ENCODE peak calls at places on chromosomes 4 and X, in seven cellular contexts. E is PC-3, A is PC-9, X is fibroblast of lung, P is GM12878, Q is MM.1S, U is hepatocyte. R is an unnamed sample.
A peak's percentile ranks its signal among the peaks of the same experiment; 100 is the strongest.

GRCh38 chrX:53483838-53484420 is 49.8 kb upstream of the HSD17B10 start:
- DNase-seq in E (peak; percentile 31), A (peak; percentile 66), X (peak; percentile 68), P (no peak), Q (no peak), U (no peak), R (no peak)

GRCh38 chrX:151030845-151031244 is 47.7 kb downstream of the HMGB3 start:
- DNase-seq in E (peak; percentile 9), A (no peak), X (no peak), P (no peak), Q (no peak), U (no peak), R (no peak)

GRCh38 chrX:132463411-132463810 is 25.4 kb downstream of the MBNL3 start:
- DNase-seq in E (peak; percentile 73), A (no peak), X (peak; percentile 2), P (no peak), Q (peak; percentile 64), U (peak; percentile 14), R (peak; percentile 33)

GRCh38 chr4:184007891-184008290 is 102.8 kb downstream of the STOX2 start:
- DNase-seq in E (peak; percentile 9), A (no peak), X (peak; percentile 43), P (no peak), Q (no peak), U (no peak), R (no peak)

GRCh38 chr4:17633600-17633999 is 19.2 kb downstream of the MED28 start:
- DNase-seq in E (no peak), A (no peak), X (no peak), P (no peak), Q (no peak), U (no peak), R (no peak)

GRCh38 chr4:20272411-20272872 is 20.7 kb downstream of the SLIT2 start:
- DNase-seq in E (peak; percentile 88), A (no peak), X (peak; percentile 82), P (no peak), Q (no peak), U (no peak), R (no peak)

GRCh38 chr4:33107813-33108212 is 2387.6 kb downstream of the PCDH7 start:
- DNase-seq in E (peak; percentile 21), A (no peak), X (no peak), P (no peak), Q (no peak), U (no peak), R (no peak)

GRCh38 chrX:3815896-3816664 is 102.6 kb upstream of the PRKX start:
- DNase-seq in E (peak; percentile 42), A (peak; percentile 75), X (peak; percentile 40), P (peak; percentile 13), Q (peak; percentile 34), U (peak; percentile 65), R (peak; percentile 66)

GRCh38 chr4:136443006-136443405 is 1089.3 kb downstream of the PCDH18 start:
- DNase-seq in E (no peak), A (no peak), X (no peak), P (no peak), Q (no peak), U (no peak), R (no peak)

GRCh38 chrX:33543757-33544156 is 332.4 kb upstream of the DMD start:
- DNase-seq in E (no peak), A (no peak), X (no peak), P (no peak), Q (no peak), U (no peak), R (no peak)

GRCh38 chr4:177271091-177271490 is 38.6 kb upstream of the NEIL3 start:
- DNase-seq in E (no peak), A (no peak), X (no peak), P (no peak), Q (no peak), U (no peak), R (peak; percentile 44)

GRCh38 chrX:131677655-131678628 is 134.1 kb downstream of the OR13H1 start:
- DNase-seq in E (peak; percentile 57), A (peak; percentile 46), X (peak; percentile 15), P (no peak), Q (peak; percentile 51), U (peak; percentile 52), R (peak; percentile 47)

GRCh38 chr4:86506591-86506990 is 87.5 kb upstream of the PTPN13 start:
- DNase-seq in E (no peak), A (no peak), X (peak; percentile 14), P (no peak), Q (no peak), U (no peak), R (no peak)

GRCh38 chrX:72060196-72060974 is 71.3 kb downstream of the RTL5 start:
- DNase-seq in E (no peak), A (no peak), X (no peak), P (no peak), Q (no peak), U (no peak), R (peak; percentile 20)

GRCh38 chrX:50103866-50104566 is 96.8 kb downstream of the AKAP4 start:
- DNase-seq in E (no peak), A (no peak), X (no peak), P (no peak), Q (no peak), U (no peak), R (no peak)

GRCh38 chr4:335515-335914 is 2.1 kb upstream of the ZNF141 start:
- DNase-seq in E (peak; percentile 8), A (no peak), X (no peak), P (no peak), Q (no peak), U (no peak), R (no peak)
- TF ChIP-seq EZH2 in E (no peak), A (no peak), X (no peak), P (no peak), Q (no peak), U (no peak), R (no peak)

DNA sequence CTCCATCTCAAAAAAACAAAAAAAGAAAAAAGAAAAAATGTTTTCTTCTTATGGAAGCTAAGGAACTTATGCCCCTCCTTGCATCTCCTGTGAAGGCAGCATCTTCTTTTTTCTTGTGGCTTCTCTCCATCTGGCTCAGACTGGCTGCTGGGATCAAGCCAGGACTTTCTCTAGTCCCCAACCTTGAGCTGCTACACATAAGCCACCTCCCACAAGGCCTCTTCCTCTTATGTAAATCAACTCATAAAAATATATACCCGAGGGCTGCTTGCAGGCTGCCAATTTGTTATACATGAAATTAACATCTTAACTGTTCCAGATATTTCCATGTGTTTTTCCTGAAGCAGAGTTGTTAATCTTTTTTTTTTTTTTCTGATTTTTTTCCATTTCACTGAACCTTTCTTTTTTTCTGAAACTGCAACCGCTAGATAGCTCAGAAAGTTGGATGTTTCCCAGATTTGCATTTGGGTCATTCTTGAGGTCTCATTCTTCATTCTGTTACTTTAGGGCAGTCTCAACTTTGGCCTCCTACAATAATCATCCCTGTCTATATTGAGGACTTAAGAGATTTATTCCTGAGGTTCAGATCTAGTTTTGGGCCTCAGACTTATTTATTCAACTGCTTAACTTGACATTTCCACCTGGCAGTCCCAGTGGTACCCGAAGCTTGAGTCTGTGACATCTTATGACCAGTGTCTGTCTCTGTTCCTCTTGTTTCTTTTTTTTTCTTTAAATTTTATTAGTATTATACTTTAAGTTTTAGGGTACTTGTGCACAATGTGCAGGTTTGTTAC is 10.3 kb downstream of the SNX25 start:
- DNase-seq in E (no peak), A (no peak), X (peak; percentile 84), P (no peak), Q (no peak), U (peak; percentile 40), R (peak; percentile 87)
- H3K4me3 ChIP-seq in E (no peak overlapping the region), A (no peak overlapping the region), X (no peak overlapping the region), P (peak overlapping the region; percentile 48), Q (no peak overlapping the region), U (no peak overlapping the region), R (peak overlapping the region; percentile 8)

DNA sequence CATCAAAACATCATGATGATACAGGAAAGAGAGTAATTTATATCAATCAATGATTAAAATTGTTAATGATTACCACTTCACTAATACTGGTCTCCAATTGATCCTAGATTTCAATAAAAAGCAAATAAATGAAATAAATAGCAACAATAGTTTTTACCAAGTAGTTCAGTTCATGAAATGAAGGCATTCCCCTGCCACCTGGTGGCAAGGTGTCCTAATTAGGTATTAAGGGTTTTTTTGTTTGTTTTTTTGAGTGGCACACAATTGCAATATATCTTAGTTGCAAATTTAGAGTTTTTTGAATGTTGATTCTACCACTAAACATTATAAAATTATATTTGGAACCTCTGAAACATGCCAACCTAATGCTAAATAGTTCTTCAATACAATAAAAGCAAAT is 157.4 kb upstream of the PDE5A start:
- DNase-seq in E (peak; percentile 44), A (peak; percentile 38), X (peak; percentile 35), P (no peak), Q (peak; percentile 46), U (peak; percentile 37), R (no peak)
- TF ChIP-seq CTCF in E (peak; percentile 70), A (peak; percentile 71), X (peak; percentile 7), P (no peak), Q (peak; percentile 63), U (peak; percentile 44), R (no peak)

GRCh38 chr4:90127223-90127705 is at the start of gene CCSER1:
- DNase-seq in E (peak; percentile 78), A (peak; percentile 46), X (peak; percentile 79), P (no peak), Q (peak; percentile 88), U (peak; percentile 91), R (peak; percentile 22)
- TF ChIP-seq EZH2 in E (no peak), A (no peak), X (no peak), P (no peak), Q (no peak), U (no peak), R (no peak)

DNA sequence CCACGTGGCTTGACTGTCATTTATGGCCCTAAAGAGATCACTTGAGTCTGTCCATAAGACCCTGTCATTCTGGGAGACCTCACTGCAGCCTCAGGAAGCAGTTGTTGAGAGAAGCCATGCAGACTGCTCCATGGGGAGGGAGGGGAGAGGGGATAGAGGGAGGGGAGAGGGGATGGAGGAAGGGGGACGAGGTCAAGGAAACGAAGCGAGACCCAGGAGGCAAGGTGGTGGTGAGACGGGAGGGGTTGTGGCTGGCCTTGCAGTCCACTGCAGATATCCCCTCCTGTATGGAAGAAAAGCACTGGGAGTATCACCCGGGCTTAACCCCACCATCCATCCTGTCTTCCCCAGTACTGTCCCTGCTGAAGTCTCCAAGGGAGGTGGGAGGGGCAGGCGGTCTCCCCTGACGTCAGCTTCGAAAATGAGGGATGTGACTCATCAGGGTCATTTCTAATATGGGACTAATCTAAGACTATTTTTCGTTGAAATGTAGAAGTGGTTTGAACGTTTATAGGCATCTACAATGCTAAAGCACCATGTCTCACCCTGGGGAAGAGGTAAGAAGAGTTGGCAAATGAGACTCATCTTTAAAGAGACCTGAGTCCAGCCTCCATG is 5.6 kb downstream of the TMEM255A start:
- DNase-seq in E (peak; percentile 20), A (no peak), X (peak; percentile 34), P (no peak), Q (no peak), U (peak; percentile 4), R (peak; percentile 25)
- H3K4me3 ChIP-seq in E (no peak overlapping the region), A (no peak overlapping the region), X (no peak overlapping the region), P (no peak overlapping the region), Q (no peak overlapping the region), U (no peak overlapping the region), R (no peak overlapping the region)

GRCh38 chrX:111164728-111165127 is 68.7 kb downstream of the PAK3 start:
- DNase-seq in E (peak; percentile 19), A (no peak), X (no peak), P (no peak), Q (peak; percentile 20), U (peak; percentile 37), R (peak; percentile 19)
- TF ChIP-seq CTCF in E (peak; percentile 47), A (peak; percentile 61), X (peak; percentile 23), P (no peak), Q (peak; percentile 42), U (peak; percentile 51), R (peak; percentile 57)